ENCODE peak calls at places on chromosomes 11 and 22, in nine cellular contexts. J, A, S, I, Z, B, W, D and V are unnamed samples.
A peak's percentile ranks its signal among the peaks of the same experiment; 100 is the strongest.

GRCh38 chr11:8219257-8220021 is 44.2 kb downstream of the LMO1 start:
- DNase-seq in J (no peak), A (peak; percentile 24), S (peak; percentile 37), I (no peak), Z (peak; percentile 83), B (peak; percentile 52), W (peak; percentile 9), D (peak; percentile 72), V (peak; percentile 56)

GRCh38 chr22:42939941-42940653 is 74.9 kb downstream of the PACSIN2 start:
- DNase-seq in J (no peak), A (peak; percentile 66), S (no peak), I (no peak), Z (no peak), B (peak; percentile 82), W (peak; percentile 40), D (no peak), V (peak; percentile 58)

GRCh38 chr11:103803062-103803461 is 233.4 kb upstream of the DDI1 start:
- DNase-seq in J (no peak), A (no peak), S (no peak), I (no peak), Z (no peak), B (no peak), W (no peak), D (no peak), V (no peak)

GRCh38 chr11:34318111-34319037 is 39.4 kb downstream of the ABTB2 start:
- DNase-seq in J (no peak), A (no peak), S (no peak), I (no peak), Z (no peak), B (peak; percentile 59), W (no peak), D (no peak), V (peak; percentile 52)

GRCh38 chr11:43268161-43268560 is 43.6 kb upstream of the API5 start:
- DNase-seq in J (no peak), A (no peak), S (no peak), I (no peak), Z (no peak), B (peak; percentile 2), W (no peak), D (no peak), V (peak; percentile 52)

GRCh38 chr11:48066881-48067800 is 86.8 kb downstream of the PTPRJ start:
- DNase-seq in J (no peak), A (no peak), S (no peak), I (no peak), Z (no peak), B (peak; percentile 43), W (no peak), D (no peak), V (peak; percentile 21)

GRCh38 chr11:77658213-77659013 is 20.8 kb upstream of the CLNS1A start:
- DNase-seq in J (no peak), A (no peak), S (no peak), I (no peak), Z (no peak), B (no peak), W (no peak), D (peak; percentile 19), V (no peak)

GRCh38 chr11:70456921-70457532 is 58.7 kb downstream of the CTTN start:
- DNase-seq in J (no peak), A (no peak), S (no peak), I (no peak), Z (no peak), B (no peak), W (no peak), D (peak; percentile 37), V (no peak)

GRCh38 chr22:50612715-50613221 is 12.2 kb downstream of the MAPK8IP2 start:
- DNase-seq in J (no peak), A (no peak), S (no peak), I (no peak), Z (no peak), B (no peak), W (no peak), D (peak; percentile 88), V (no peak)

GRCh38 chr11:64545605-64546004 is 45.4 kb upstream of the SLC22A12 start:
- DNase-seq in J (no peak), A (peak; percentile 39), S (no peak), I (no peak), Z (no peak), B (peak; percentile 97), W (no peak), D (no peak), V (peak; percentile 67)

GRCh38 chr11:97419729-97420128 is 1029.9 kb downstream of the JRKL start:
- DNase-seq in J (no peak), A (no peak), S (no peak), I (no peak), Z (no peak), B (no peak), W (no peak), D (no peak), V (no peak)

GRCh38 chr11:115493905-115494304 is 10.3 kb downstream of the CADM1 start:
- DNase-seq in J (no peak), A (no peak), S (no peak), I (no peak), Z (no peak), B (no peak), W (no peak), D (no peak), V (no peak)

GRCh38 chr11:35617687-35618496 is at the start of gene FJX1:
- DNase-seq in J (no peak), A (peak; percentile 54), S (peak; percentile 61), I (no peak), Z (peak; percentile 85), B (peak; percentile 95), W (no peak), D (peak; percentile 81), V (peak; percentile 86)

GRCh38 chr11:112644410-112645131 is 316.6 kb upstream of the NCAM1 start:
- DNase-seq in J (no peak), A (no peak), S (no peak), I (no peak), Z (no peak), B (no peak), W (no peak), D (no peak), V (no peak)

GRCh38 chr11:103591554-103591953 is 444.9 kb upstream of the DDI1 start:
- DNase-seq in J (no peak), A (no peak), S (no peak), I (no peak), Z (no peak), B (no peak), W (no peak), D (no peak), V (no peak)

GRCh38 chr22:37233751-37234631 is 10.1 kb downstream of the RAC2 start:
- DNase-seq in J (no peak), A (peak; percentile 22), S (no peak), I (no peak), Z (no peak), B (no peak), W (no peak), D (no peak), V (no peak)